ENCODE peak calls at places on chromosomes 7 and 10, in eight cellular contexts. K is fibroblast of the aortic adventitia, A is nephron progenitor cell, H is Ammon's horn, P is left ventricle myocardium inferior, N is frontal cortex, O is EL, S is GM20000. M is an unnamed sample.
A peak's percentile ranks its signal among the peaks of the same experiment; 100 is the strongest.

GRCh38 chr7:131103997-131104396 is 223.7 kb upstream of the MKLN1 start:
- DNase-seq in K (peak; percentile 88), A (no peak), H (no peak), P (no peak), N (no peak), O (peak; percentile 67), S (no peak), M (no peak)

GRCh38 chr7:76216683-76217082 is 15.0 kb downstream of the SRRM3 start:
- DNase-seq in K (no peak), A (no peak), H (no peak), P (no peak), N (no peak), O (no peak), S (no peak), M (no peak)

GRCh38 chr7:137574836-137575235 is 231.3 kb upstream of the PTN start:
- DNase-seq in K (no peak), A (no peak), H (no peak), P (no peak), N (no peak), O (peak; percentile 14), S (no peak), M (no peak)

GRCh38 chr10:69234447-69234846 is 14.3 kb downstream of the HKDC1 start:
- DNase-seq in K (no peak), A (no peak), H (no peak), P (no peak), N (no peak), O (no peak), S (no peak), M (no peak)

GRCh38 chr7:98869001-98869373 is 827 bp downstream of the TMEM130 start:
- DNase-seq in K (no peak), A (no peak), H (no peak), P (no peak), N (no peak), O (no peak), S (no peak), M (no peak)

GRCh38 chr10:126160971-126161630 is 227.2 kb downstream of the ADAM12 start:
- DNase-seq in K (peak; percentile 35), A (no peak), H (no peak), P (no peak), N (no peak), O (peak; percentile 34), S (no peak), M (no peak)

GRCh38 chr7:420142-421055 is 99.2 kb downstream of the PDGFA start:
- DNase-seq in K (no peak), A (no peak), H (no peak), P (peak; percentile 4), N (no peak), O (no peak), S (no peak), M (peak; percentile 21)

GRCh38 chr7:6624246-6624611 is 8.8 kb downstream of the ZNF853 start:
- DNase-seq in K (no peak), A (no peak), H (no peak), P (no peak), N (no peak), O (no peak), S (no peak), M (no peak)

GRCh38 chr10:7192831-7193348 is 217.9 kb downstream of the SFMBT2 start:
- DNase-seq in K (no peak), A (no peak), H (no peak), P (no peak), N (no peak), O (no peak), S (no peak), M (no peak)

GRCh38 chr10:77835669-77836086 is 90.9 kb downstream of the DLG5 start:
- DNase-seq in K (no peak), A (no peak), H (no peak), P (peak; percentile 40), N (no peak), O (no peak), S (no peak), M (no peak)

GRCh38 chr10:8719971-8720370 is 665.5 kb downstream of the GATA3 start:
- DNase-seq in K (no peak), A (no peak), H (no peak), P (no peak), N (no peak), O (no peak), S (no peak), M (no peak)

GRCh38 chr7:30996261-30996660 is 32.5 kb downstream of the GHRHR start:
- DNase-seq in K (peak; percentile 17), A (no peak), H (no peak), P (peak; percentile 72), N (no peak), O (no peak), S (no peak), M (no peak)

GRCh38 chr7:55423277-55423711 is 58.2 kb downstream of the LANCL2 start:
- DNase-seq in K (peak; percentile 50), A (no peak), H (no peak), P (no peak), N (no peak), O (peak; percentile 70), S (no peak), M (no peak)

GRCh38 chr7:129332354-129333056 is 101.7 kb upstream of the STRIP2 start:
- DNase-seq in K (peak; percentile 63), A (no peak), H (peak; percentile 17), P (no peak), N (no peak), O (peak; percentile 62), S (no peak), M (no peak)

GRCh38 chr7:156230576-156230975 is 410.0 kb upstream of the RNF32 start:
- DNase-seq in K (no peak), A (no peak), H (no peak), P (no peak), N (no peak), O (no peak), S (no peak), M (no peak)

GRCh38 chr7:129769400-129769774 is 157.9 kb downstream of the NRF1 start:
- DNase-seq in K (no peak), A (no peak), H (no peak), P (no peak), N (no peak), O (no peak), S (no peak), M (no peak)

GRCh38 chr10:133177380-133178157 is 17.6 kb downstream of the KNDC1 start:
- DNase-seq in K (no peak), A (no peak), H (no peak), P (no peak), N (no peak), O (no peak), S (no peak), M (no peak)

GRCh38 chr7:126803060-126803665 is 449.6 kb downstream of the GRM8 start:
- DNase-seq in K (peak; percentile 77), A (peak; percentile 46), H (peak; percentile 44), P (no peak), N (no peak), O (peak; percentile 45), S (peak; percentile 82), M (peak; percentile 23)

GRCh38 chr7:106126170-106126938 is 14.2 kb upstream of the SYPL1 start:
- DNase-seq in K (peak; percentile 44), A (no peak), H (no peak), P (no peak), N (no peak), O (peak; percentile 72), S (no peak), M (no peak)

GRCh38 chr10:125294109-125294508 is 133.7 kb upstream of the CTBP2 start:
- DNase-seq in K (no peak), A (no peak), H (no peak), P (no peak), N (no peak), O (no peak), S (no peak), M (no peak)

GRCh38 chr7:92837214-92837749 is 909 bp upstream of the CDK6 start:
- DNase-seq in K (peak; percentile 45), A (no peak), H (no peak), P (no peak), N (no peak), O (peak; percentile 40), S (no peak), M (no peak)

GRCh38 chr7:157352506-157352905 is 15.7 kb downstream of the DNAJB6 start:
- DNase-seq in K (no peak), A (no peak), H (no peak), P (no peak), N (no peak), O (no peak), S (no peak), M (no peak)

GRCh38 chr10:118116555-118117311 is 70.0 kb upstream of the RAB11FIP2 start:
- DNase-seq in K (no peak), A (peak; percentile 33), H (no peak), P (no peak), N (no peak), O (no peak), S (no peak), M (no peak)

GRCh38 chr10:32413513-32413912 is 32.4 kb upstream of the CCDC7 start:
- DNase-seq in K (peak; percentile 70), A (no peak), H (no peak), P (no peak), N (no peak), O (peak; percentile 79), S (no peak), M (no peak)

M was measured in 8988T.